ENCODE peak calls at places on chromosome 4, in six cellular contexts. G is mucosa of descending colon; I is pancreas; L is CD8-positive, alpha-beta memory T cell; V is sigmoid colon; O is transverse colon. P is an unnamed sample.

GRCh38 chr4:165474784-165475705 is 96.2 kb downstream of the CPE start:
- DNase-seq in G (no peak), I (no peak), L (no peak), V (no peak), O (no peak), P (no peak)

GRCh38 chr4:1809754-1810502 is 16.8 kb downstream of the FGFR3 start:
- DNase-seq in G (peak; percentile 80), I (peak; percentile 82), L (peak; percentile 64), V (peak; percentile 80), O (peak; percentile 71), P (peak; percentile 57)

GRCh38 chr4:114600066-114600552 is 1.5 kb downstream of the UGT8 start:
- DNase-seq in G (no peak), I (no peak), L (no peak), V (no peak), O (no peak), P (no peak)

GRCh38 chr4:107736924-107737448 is 17.0 kb upstream of the PAPSS1 start:
- DNase-seq in G (peak; percentile 14), I (no peak), L (peak; percentile 61), V (no peak), O (peak; percentile 19), P (no peak)

GRCh38 chr4:97910005-97910404 is 233.3 kb downstream of the STPG2 start:
- DNase-seq in G (no peak), I (no peak), L (no peak), V (no peak), O (no peak), P (no peak)

GRCh38 chr4:183848762-183849161 is 56.3 kb upstream of the STOX2 start:
- DNase-seq in G (no peak), I (no peak), L (no peak), V (no peak), O (no peak), P (no peak)

GRCh38 chr4:89410687-89411086 is 103.1 kb upstream of the GPRIN3 start:
- DNase-seq in G (no peak), I (no peak), L (no peak), V (no peak), O (no peak), P (no peak)

GRCh38 chr4:60938181-60938580 is 261.9 kb upstream of the ADGRL3 start:
- DNase-seq in G (no peak), I (no peak), L (no peak), V (no peak), O (no peak), P (no peak)

GRCh38 chr4:6472387-6473263 is at the start of gene PPP2R2C:
- DNase-seq in G (no peak), I (no peak), L (no peak), V (peak; percentile 48), O (no peak), P (no peak)

GRCh38 chr4:6333301-6334202 is 63.9 kb downstream of the WFS1 start:
- DNase-seq in G (no peak), I (no peak), L (no peak), V (no peak), O (no peak), P (no peak)

GRCh38 chr4:5799406-5799805 is 88.4 kb downstream of the EVC start:
- DNase-seq in G (no peak), I (no peak), L (no peak), V (peak; percentile 45), O (no peak), P (no peak)

GRCh38 chr4:151563194-151563593 is 154.2 kb downstream of the FHIP1A start:
- DNase-seq in G (peak; percentile 75), I (no peak), L (no peak), V (no peak), O (no peak), P (no peak)

GRCh38 chr4:169351860-169352259 is 81.1 kb upstream of the SH3RF1 start:
- DNase-seq in G (no peak), I (peak; percentile 36), L (no peak), V (no peak), O (no peak), P (no peak)

GRCh38 chr4:8407316-8407715 is 33.2 kb downstream of the ACOX3 start:
- DNase-seq in G (no peak), I (no peak), L (no peak), V (peak; percentile 57), O (no peak), P (no peak)
- H3K4me1 ChIP-seq in G (peaks cover 18% of the 10 kb centered on the region), I (no peaks in the 10 kb centered on the region), L (peaks cover 11% of the 10 kb centered on the region), V (peaks cover 25% of the 10 kb centered on the region), O (peaks cover 15% of the 10 kb centered on the region), P (no peaks in the 10 kb centered on the region)

GRCh38 chr4:138103597-138104461 is 138.3 kb downstream of the SLC7A11 start:
- DNase-seq in G (no peak), I (no peak), L (no peak), V (no peak), O (no peak), P (no peak)
- H3K4me1 ChIP-seq in G (peaks cover 4% of the 10 kb centered on the region), I (peaks cover 16% of the 10 kb centered on the region), L (no peaks in the 10 kb centered on the region), V (no peaks in the 10 kb centered on the region), O (peaks cover 11% of the 10 kb centered on the region), P (no peaks in the 10 kb centered on the region)

GRCh38 chr4:86940920-86941460 is 6.2 kb downstream of the AFF1 start:
- DNase-seq in G (no peak), I (no peak), L (no peak), V (no peak), O (no peak), P (no peak)
- H3K4me1 ChIP-seq in G (peaks cover 52% of the 10 kb centered on the region), I (peaks cover 62% of the 10 kb centered on the region), L (peaks cover 56% of the 10 kb centered on the region), V (peaks cover 84% of the 10 kb centered on the region), O (peaks cover 82% of the 10 kb centered on the region), P (peaks cover 31% of the 10 kb centered on the region)

GRCh38 chr4:57085278-57085677 is 24.9 kb downstream of the IGFBP7 start:
- DNase-seq in G (no peak), I (no peak), L (no peak), V (no peak), O (no peak), P (no peak)
- H3K4me1 ChIP-seq in G (no peaks in the 10 kb centered on the region), I (peaks cover 9% of the 10 kb centered on the region), L (no peaks in the 10 kb centered on the region), V (peaks cover 53% of the 10 kb centered on the region), O (peaks cover 30% of the 10 kb centered on the region), P (peaks cover 32% of the 10 kb centered on the region)

GRCh38 chr4:80592950-80593349 is 257.4 kb downstream of the CFAP299 start:
- DNase-seq in G (no peak), I (no peak), L (no peak), V (no peak), O (no peak), P (no peak)
- H3K4me1 ChIP-seq in G (no peaks in the 10 kb centered on the region), I (no peaks in the 10 kb centered on the region), L (no peaks in the 10 kb centered on the region), V (no peaks in the 10 kb centered on the region), O (no peaks in the 10 kb centered on the region), P (no peaks in the 10 kb centered on the region)

GRCh38 chr4:76703676-76704075 is 194.3 kb downstream of the SOWAHB start:
- DNase-seq in G (no peak), I (no peak), L (no peak), V (no peak), O (no peak), P (no peak)
- H3K4me1 ChIP-seq in G (peaks cover 46% of the 10 kb centered on the region), I (peaks cover 39% of the 10 kb centered on the region), L (no peaks in the 10 kb centered on the region), V (peaks cover 61% of the 10 kb centered on the region), O (peaks cover 73% of the 10 kb centered on the region), P (peaks cover 6% of the 10 kb centered on the region)

P was measured in lung.